ENCODE peak calls at places on chromosome 15, in four cellular contexts. F, M, D and U are unnamed samples.

GRCh38 chr15:33547876-33548275 is 237.1 kb downstream of the RYR3 start:
- DNase-seq in F (no peak), M (peak), D (no peak), U (peak)

GRCh38 chr15:40340740-40341400 is at the start of gene CCDC9B:
- DNase-seq in F (peak), M (peak), D (no peak), U (no peak)

GRCh38 chr15:69060041-69060481 is 45.6 kb downstream of the NOX5 start:
- DNase-seq in F (no peak), M (no peak), D (no peak), U (no peak)

GRCh38 chr15:64855206-64856000 is 13.7 kb downstream of the PLEKHO2 start:
- DNase-seq in F (no peak), M (no peak), D (no peak), U (no peak)

GRCh38 chr15:76339302-76340197 is 3.0 kb downstream of the ISL2 start:
- DNase-seq in F (no peak), M (no peak), D (no peak), U (peak)

GRCh38 chr15:94008101-94009080 is 223.0 kb upstream of the MCTP2 start:
- DNase-seq in F (no peak), M (no peak), D (no peak), U (no peak)

GRCh38 chr15:96893159-96893906 is 562.8 kb downstream of the NR2F2 start:
- DNase-seq in F (no peak), M (no peak), D (no peak), U (peak)

GRCh38 chr15:27538325-27538724 is 560.8 kb downstream of the OCA2 start:
- DNase-seq in F (no peak), M (no peak), D (no peak), U (no peak)

GRCh38 chr15:77482570-77482969 is 61.9 kb downstream of the HMG20A start:
- DNase-seq in F (no peak), M (no peak), D (no peak), U (no peak)

GRCh38 chr15:90020041-90020735 is 19.1 kb downstream of the ZNF710 start:
- DNase-seq in F (no peak), M (no peak), D (no peak), U (no peak)

GRCh38 chr15:66071621-66072295 is 181.8 kb downstream of the MEGF11 start:
- DNase-seq in F (no peak), M (no peak), D (no peak), U (no peak)

DNA sequence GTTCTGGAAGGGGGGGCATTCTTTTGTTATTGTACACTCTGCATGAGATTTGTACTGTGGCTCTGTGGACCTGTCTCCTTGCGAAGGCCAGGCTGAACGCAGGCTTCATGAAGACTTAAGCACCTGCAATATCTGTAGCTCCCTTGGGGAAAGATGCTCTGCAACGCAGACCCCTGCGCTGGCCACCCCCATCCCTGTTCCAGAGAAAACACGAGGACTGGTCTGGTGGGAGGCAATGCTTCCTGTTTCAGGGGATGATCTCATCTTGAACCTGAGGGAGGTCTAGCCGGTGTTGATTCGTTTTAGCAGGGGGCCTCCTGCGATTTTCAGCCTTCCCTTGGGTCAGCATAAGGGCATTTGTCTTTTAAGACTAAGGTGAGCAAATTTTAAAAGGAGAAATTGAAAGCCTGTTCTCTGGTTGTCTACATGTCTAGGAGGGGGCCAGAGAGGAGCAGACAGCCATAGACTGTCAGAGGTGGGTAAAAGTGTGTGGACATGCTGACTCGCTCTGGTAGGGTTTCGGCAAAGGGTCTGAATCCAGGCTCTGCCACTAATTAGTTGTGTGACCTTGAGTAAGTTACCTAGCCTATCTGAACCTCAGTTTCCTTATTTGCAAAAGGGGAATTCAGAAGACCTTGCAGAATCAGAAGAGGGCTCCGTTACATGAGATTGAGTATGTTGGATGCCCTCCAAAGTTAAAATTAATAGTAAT is 80.9 kb upstream of the RASGRF1 start:
- DNase-seq in F (no peak), M (no peak), D (no peak), U (no peak)
- TF ChIP-seq NR2C2 in F (no peak), M (no peak), D (no peak), U (no peak)

GRCh38 chr15:99545605-99546004 is 20.2 kb upstream of the MEF2A start:
- DNase-seq in F (no peak), M (no peak), D (no peak), U (no peak)
- TF ChIP-seq NR2C2 in F (no peak), M (no peak), D (no peak), U (no peak)

DNA sequence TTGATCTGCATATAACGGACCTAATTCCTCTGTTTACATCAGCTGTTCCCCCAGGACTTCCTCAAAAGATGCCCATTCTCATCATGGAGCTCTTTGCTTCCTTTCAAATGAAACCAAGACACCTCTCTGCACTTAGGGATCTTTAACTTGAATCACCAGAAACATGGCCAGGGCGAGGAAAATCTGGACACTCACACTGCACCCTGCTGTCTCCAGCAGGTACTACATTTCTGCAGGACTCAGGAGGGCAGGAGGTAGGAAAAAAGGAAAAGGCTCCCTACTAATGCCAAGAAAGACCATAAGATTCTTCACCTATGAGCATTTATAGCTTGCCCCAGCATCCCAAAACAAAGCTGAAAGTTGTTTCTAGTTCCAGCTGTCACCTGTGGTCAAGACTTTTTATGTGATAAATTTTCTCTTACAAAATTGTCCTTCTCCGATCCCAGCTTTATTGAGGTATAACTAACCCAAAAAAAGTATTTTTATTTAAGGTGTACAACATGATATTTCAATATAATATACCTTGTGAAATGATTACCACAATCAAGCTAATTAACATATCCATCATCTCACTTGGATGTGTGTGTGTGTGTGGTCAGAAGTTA is 87.3 kb upstream of the C15orf61 start:
- DNase-seq in F (peak), M (peak), D (peak), U (peak)
- TF ChIP-seq NR2C2 in F (no peak), M (no peak), D (no peak), U (no peak)

GRCh38 chr15:57217716-57218598 is 158.3 kb upstream of the CGNL1 start:
- DNase-seq in F (no peak), M (no peak), D (no peak), U (no peak)

GRCh38 chr15:57216288-57216687 is 160.0 kb upstream of the CGNL1 start:
- DNase-seq in F (no peak), M (no peak), D (no peak), U (no peak)

GRCh38 chr15:57215371-57215770 is 160.9 kb upstream of the CGNL1 start:
- DNase-seq in F (no peak), M (no peak), D (no peak), U (no peak)

GRCh38 chr15:57218826-57219576 is 157.3 kb upstream of the CGNL1 start:
- DNase-seq in F (no peak), M (no peak), D (no peak), U (no peak)

DNA sequence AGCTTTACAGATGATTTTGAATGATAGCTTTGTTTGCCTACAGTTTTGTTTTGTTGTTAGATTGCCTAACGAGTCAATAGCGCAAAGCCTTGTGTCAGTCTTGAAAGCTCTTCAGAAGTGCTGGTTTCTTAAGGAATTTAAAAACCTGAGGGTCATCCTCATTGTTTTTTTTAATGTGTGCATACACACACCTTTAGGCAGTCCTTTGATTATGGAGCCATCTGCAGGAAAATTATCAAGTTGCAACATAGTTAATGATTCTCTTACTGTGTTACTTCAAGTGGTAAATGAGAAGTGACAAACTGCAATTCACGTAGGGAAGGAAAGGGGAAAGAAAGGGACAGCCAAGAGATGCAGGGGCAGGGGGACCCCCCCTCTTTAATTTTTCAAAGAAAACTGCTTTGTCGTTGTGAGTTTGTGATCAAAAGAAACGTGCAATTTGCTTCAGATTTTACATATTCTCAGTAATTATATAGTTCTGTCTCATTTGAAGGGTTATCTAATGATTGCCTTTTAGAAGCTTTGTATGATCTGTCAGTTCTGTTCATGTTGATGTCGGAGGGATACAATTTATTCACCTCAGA is 162.4 kb upstream of the CGNL1 start:
- DNase-seq in F (no peak), M (peak), D (no peak), U (no peak)
- TF ChIP-seq NR2C2 in F (no peak), M (no peak), D (no peak), U (no peak)